ENCODE peak calls at places on chromosomes 1 and 21, in seven cellular contexts. One of them, this sample, is unnamed. For H3K4me1, the result is how much of the 10 kb centered on the place peaks cover.

GRCh38 chr1:201516511-201517127 is 9.7 kb upstream of the CSRP1 start:
- DNase-seq in neuronal stem cell: no peak
- DNase-seq in CD8-positive, alpha-beta memory T cell: no peak
- DNase-seq in sigmoid colon: no peak
- DNase-seq in colonic mucosa: no peak
- DNase-seq in body of pancreas: no peak
- DNase-seq in fibroblast of lung: no peak
- DNase-seq in this sample: no peak

GRCh38 chr1:23449918-23450317 is 25.4 kb upstream of the TCEA3 start:
- DNase-seq in neuronal stem cell: no peak
- DNase-seq in CD8-positive, alpha-beta memory T cell: no peak
- DNase-seq in sigmoid colon: peak
- DNase-seq in colonic mucosa: peak
- DNase-seq in body of pancreas: peak
- DNase-seq in fibroblast of lung: peak
- DNase-seq in this sample: no peak

GRCh38 chr1:202416641-202417040 is 68.1 kb downstream of the PPP1R12B start:
- DNase-seq in neuronal stem cell: no peak
- DNase-seq in CD8-positive, alpha-beta memory T cell: no peak
- DNase-seq in sigmoid colon: no peak
- DNase-seq in colonic mucosa: no peak
- DNase-seq in body of pancreas: no peak
- DNase-seq in fibroblast of lung: no peak
- DNase-seq in this sample: no peak

GRCh38 chr1:154352581-154353459 is 27.5 kb downstream of the ATP8B2 start:
- DNase-seq in neuronal stem cell: peak
- DNase-seq in CD8-positive, alpha-beta memory T cell: no peak
- DNase-seq in sigmoid colon: no peak
- DNase-seq in colonic mucosa: peak
- DNase-seq in body of pancreas: peak
- DNase-seq in fibroblast of lung: peak
- DNase-seq in this sample: peak

GRCh38 chr21:45471229-45472052 is 66.5 kb downstream of the COL18A1 start:
- DNase-seq in neuronal stem cell: no peak
- DNase-seq in CD8-positive, alpha-beta memory T cell: no peak
- DNase-seq in sigmoid colon: peak
- DNase-seq in colonic mucosa: no peak
- DNase-seq in body of pancreas: no peak
- DNase-seq in fibroblast of lung: peak
- DNase-seq in this sample: no peak

GRCh38 chr1:179151908-179152682 is 70.2 kb downstream of the TOR3A start:
- DNase-seq in neuronal stem cell: no peak
- DNase-seq in CD8-positive, alpha-beta memory T cell: no peak
- DNase-seq in sigmoid colon: no peak
- DNase-seq in colonic mucosa: no peak
- DNase-seq in body of pancreas: no peak
- DNase-seq in fibroblast of lung: no peak
- DNase-seq in this sample: no peak

GRCh38 chr1:200526709-200527612 is 93.6 kb downstream of the KIF14 start:
- DNase-seq in neuronal stem cell: no peak
- DNase-seq in CD8-positive, alpha-beta memory T cell: no peak
- DNase-seq in sigmoid colon: no peak
- DNase-seq in colonic mucosa: no peak
- DNase-seq in body of pancreas: no peak
- DNase-seq in fibroblast of lung: peak
- DNase-seq in this sample: no peak

GRCh38 chr1:197951089-197951488 is 33.9 kb downstream of the LHX9 start:
- DNase-seq in neuronal stem cell: no peak
- DNase-seq in CD8-positive, alpha-beta memory T cell: no peak
- DNase-seq in sigmoid colon: no peak
- DNase-seq in colonic mucosa: no peak
- DNase-seq in body of pancreas: no peak
- DNase-seq in fibroblast of lung: no peak
- DNase-seq in this sample: no peak

GRCh38 chr21:46057111-46057709 is 40.7 kb upstream of the COL6A2 start:
- DNase-seq in neuronal stem cell: no peak
- DNase-seq in CD8-positive, alpha-beta memory T cell: peak
- DNase-seq in sigmoid colon: peak
- DNase-seq in colonic mucosa: no peak
- DNase-seq in body of pancreas: no peak
- DNase-seq in fibroblast of lung: no peak
- DNase-seq in this sample: no peak

GRCh38 chr1:24567792-24568388 is 12.0 kb downstream of the NCMAP start:
- DNase-seq in neuronal stem cell: no peak
- DNase-seq in CD8-positive, alpha-beta memory T cell: no peak
- DNase-seq in sigmoid colon: no peak
- DNase-seq in colonic mucosa: peak
- DNase-seq in body of pancreas: peak
- DNase-seq in fibroblast of lung: no peak
- DNase-seq in this sample: no peak

GRCh38 chr1:207321790-207322530 is 482 bp downstream of the CD55 start:
- DNase-seq in neuronal stem cell: peak
- DNase-seq in CD8-positive, alpha-beta memory T cell: no peak
- DNase-seq in sigmoid colon: no peak
- DNase-seq in colonic mucosa: no peak
- DNase-seq in body of pancreas: no peak
- DNase-seq in fibroblast of lung: peak
- DNase-seq in this sample: no peak

GRCh38 chr1:32266926-32267645 is 16.0 kb downstream of the LCK start:
- DNase-seq in neuronal stem cell: no peak
- DNase-seq in CD8-positive, alpha-beta memory T cell: no peak
- DNase-seq in sigmoid colon: no peak
- DNase-seq in colonic mucosa: no peak
- DNase-seq in body of pancreas: no peak
- DNase-seq in fibroblast of lung: peak
- DNase-seq in this sample: no peak

GRCh38 chr21:32921632-32922230 is 104.0 kb upstream of the OLIG2 start:
- DNase-seq in neuronal stem cell: no peak
- DNase-seq in CD8-positive, alpha-beta memory T cell: peak
- DNase-seq in sigmoid colon: no peak
- DNase-seq in colonic mucosa: peak
- DNase-seq in body of pancreas: no peak
- DNase-seq in fibroblast of lung: peak
- DNase-seq in this sample: peak

GRCh38 chr1:240687820-240688219 is 75.9 kb upstream of the GREM2 start:
- DNase-seq in neuronal stem cell: no peak
- DNase-seq in CD8-positive, alpha-beta memory T cell: no peak
- DNase-seq in sigmoid colon: no peak
- DNase-seq in colonic mucosa: no peak
- DNase-seq in body of pancreas: no peak
- DNase-seq in fibroblast of lung: no peak
- DNase-seq in this sample: no peak

GRCh38 chr1:109257682-109258421 is 8.5 kb downstream of the CELSR2 start:
- DNase-seq in neuronal stem cell: no peak
- DNase-seq in CD8-positive, alpha-beta memory T cell: no peak
- DNase-seq in sigmoid colon: no peak
- DNase-seq in colonic mucosa: no peak
- DNase-seq in body of pancreas: no peak
- DNase-seq in fibroblast of lung: no peak
- DNase-seq in this sample: no peak

GRCh38 chr1:205294175-205294913 is 27.2 kb downstream of the NUAK2 start:
- DNase-seq in neuronal stem cell: peak
- DNase-seq in CD8-positive, alpha-beta memory T cell: no peak
- DNase-seq in sigmoid colon: no peak
- DNase-seq in colonic mucosa: no peak
- DNase-seq in body of pancreas: no peak
- DNase-seq in fibroblast of lung: peak
- DNase-seq in this sample: peak

GRCh38 chr1:212208978-212209644 is 76.1 kb upstream of the PPP2R5A start:
- DNase-seq in neuronal stem cell: no peak
- DNase-seq in CD8-positive, alpha-beta memory T cell: no peak
- DNase-seq in sigmoid colon: no peak
- DNase-seq in colonic mucosa: no peak
- DNase-seq in body of pancreas: no peak
- DNase-seq in fibroblast of lung: no peak
- DNase-seq in this sample: no peak

GRCh38 chr1:2312196-2312588 is 79.2 kb downstream of the MORN1 start:
- DNase-seq in neuronal stem cell: no peak
- DNase-seq in CD8-positive, alpha-beta memory T cell: no peak
- DNase-seq in sigmoid colon: peak
- DNase-seq in colonic mucosa: no peak
- DNase-seq in body of pancreas: no peak
- DNase-seq in fibroblast of lung: no peak
- DNase-seq in this sample: no peak

GRCh38 chr1:2314297-2314802 is 77.0 kb downstream of the MORN1 start:
- DNase-seq in neuronal stem cell: peak
- DNase-seq in CD8-positive, alpha-beta memory T cell: no peak
- DNase-seq in sigmoid colon: peak
- DNase-seq in colonic mucosa: peak
- DNase-seq in body of pancreas: peak
- DNase-seq in fibroblast of lung: peak
- DNase-seq in this sample: peak

GRCh38 chr1:2313651-2314296 is 77.6 kb downstream of the MORN1 start:
- DNase-seq in neuronal stem cell: no peak
- DNase-seq in CD8-positive, alpha-beta memory T cell: no peak
- DNase-seq in sigmoid colon: peak
- DNase-seq in colonic mucosa: no peak
- DNase-seq in body of pancreas: no peak
- DNase-seq in fibroblast of lung: no peak
- DNase-seq in this sample: no peak

GRCh38 chr1:2311184-2312032 is 79.9 kb downstream of the MORN1 start:
- DNase-seq in neuronal stem cell: no peak
- DNase-seq in CD8-positive, alpha-beta memory T cell: peak
- DNase-seq in sigmoid colon: peak
- DNase-seq in colonic mucosa: peak
- DNase-seq in body of pancreas: peak
- DNase-seq in fibroblast of lung: peak
- DNase-seq in this sample: peak

DNA sequence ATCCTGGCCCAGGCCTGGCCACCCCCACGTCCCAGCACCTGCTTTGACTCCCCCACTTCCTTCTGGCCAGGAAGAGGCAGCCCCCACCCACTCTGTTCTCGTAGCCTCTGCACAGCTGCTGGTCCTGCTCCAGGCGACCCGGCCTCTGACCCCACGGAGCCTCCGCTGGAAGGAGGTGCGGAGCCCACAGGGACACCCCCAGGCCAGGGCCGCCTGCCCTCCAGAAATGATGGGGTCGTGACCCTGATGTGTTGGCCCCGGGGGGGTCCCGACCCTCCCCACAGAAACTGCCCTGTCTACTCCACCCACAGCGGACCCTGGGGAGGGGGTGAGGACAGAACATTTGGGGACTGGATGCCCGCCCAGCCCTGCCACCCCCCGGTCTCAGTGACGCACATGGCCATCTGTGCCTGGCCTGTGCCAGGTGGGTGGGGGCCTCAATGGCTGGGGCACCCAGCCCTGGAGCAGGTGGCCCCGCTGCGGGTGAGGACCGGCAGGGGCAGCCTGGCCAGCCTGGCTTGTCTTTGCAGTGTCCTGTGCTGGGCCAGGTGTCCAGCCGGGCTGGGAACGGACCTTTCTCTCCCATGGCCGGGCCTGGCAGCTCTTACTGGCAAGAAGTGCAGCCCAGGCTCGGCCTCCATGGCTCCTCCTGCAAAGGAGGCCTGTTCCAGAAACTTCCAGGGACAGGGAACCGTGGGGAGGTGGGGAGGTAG is 78.6 kb downstream of the MORN1 start:
- DNase-seq in neuronal stem cell: no peak
- DNase-seq in CD8-positive, alpha-beta memory T cell: no peak
- DNase-seq in sigmoid colon: peak
- DNase-seq in colonic mucosa: no peak
- DNase-seq in body of pancreas: no peak
- DNase-seq in fibroblast of lung: no peak
- DNase-seq in this sample: no peak
- H3K4me1 ChIP-seq in neuronal stem cell: under half
- H3K4me1 ChIP-seq in CD8-positive, alpha-beta memory T cell: under half
- H3K4me1 ChIP-seq in sigmoid colon: half or more
- H3K4me1 ChIP-seq in colonic mucosa: under half
- H3K4me1 ChIP-seq in body of pancreas: under half
- H3K4me1 ChIP-seq in fibroblast of lung: under half
- H3K4me1 ChIP-seq in this sample: under half

DNA sequence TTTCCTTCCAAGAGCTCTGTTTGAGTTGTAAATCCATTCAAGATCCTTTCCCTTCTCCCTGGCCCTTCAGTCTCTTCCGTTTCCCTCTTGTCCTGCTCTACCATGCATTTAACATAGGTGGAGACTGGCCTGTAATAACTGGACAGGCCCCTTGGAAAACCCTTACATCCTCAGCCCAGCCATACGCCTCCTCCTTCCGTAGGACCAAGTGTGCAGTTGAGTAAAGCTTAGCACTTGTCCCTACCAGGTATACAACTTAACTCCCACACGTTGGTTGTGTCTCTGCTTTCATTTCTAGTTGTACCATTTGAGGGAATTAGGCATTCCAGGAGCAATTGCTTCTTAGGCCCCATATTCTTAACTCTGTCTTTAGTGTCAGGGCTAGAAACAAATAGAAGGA is 6.4 kb downstream of the MAN1C1 start:
- DNase-seq in neuronal stem cell: no peak
- DNase-seq in CD8-positive, alpha-beta memory T cell: no peak
- DNase-seq in sigmoid colon: no peak
- DNase-seq in colonic mucosa: no peak
- DNase-seq in body of pancreas: no peak
- DNase-seq in fibroblast of lung: no peak
- DNase-seq in this sample: no peak
- H3K4me1 ChIP-seq in neuronal stem cell: under half
- H3K4me1 ChIP-seq in CD8-positive, alpha-beta memory T cell: half or more
- H3K4me1 ChIP-seq in sigmoid colon: under half
- H3K4me1 ChIP-seq in colonic mucosa: under half
- H3K4me1 ChIP-seq in body of pancreas: under half
- H3K4me1 ChIP-seq in fibroblast of lung: under half
- H3K4me1 ChIP-seq in this sample: under half

GRCh38 chr1:220885971-220886370 is 6.7 kb downstream of the HLX start:
- DNase-seq in neuronal stem cell: no peak
- DNase-seq in CD8-positive, alpha-beta memory T cell: no peak
- DNase-seq in sigmoid colon: no peak
- DNase-seq in colonic mucosa: no peak
- DNase-seq in body of pancreas: no peak
- DNase-seq in fibroblast of lung: no peak
- DNase-seq in this sample: no peak
- H3K4me1 ChIP-seq in neuronal stem cell: under half
- H3K4me1 ChIP-seq in CD8-positive, alpha-beta memory T cell: under half
- H3K4me1 ChIP-seq in sigmoid colon: half or more
- H3K4me1 ChIP-seq in colonic mucosa: under half
- H3K4me1 ChIP-seq in body of pancreas: under half
- H3K4me1 ChIP-seq in fibroblast of lung: under half
- H3K4me1 ChIP-seq in this sample: under half

GRCh38 chr1:93690341-93690740 is 8.7 kb upstream of the BCAR3 start:
- DNase-seq in neuronal stem cell: no peak
- DNase-seq in CD8-positive, alpha-beta memory T cell: no peak
- DNase-seq in sigmoid colon: no peak
- DNase-seq in colonic mucosa: no peak
- DNase-seq in body of pancreas: no peak
- DNase-seq in fibroblast of lung: no peak
- DNase-seq in this sample: no peak
- H3K4me1 ChIP-seq in neuronal stem cell: under half
- H3K4me1 ChIP-seq in CD8-positive, alpha-beta memory T cell: under half
- H3K4me1 ChIP-seq in sigmoid colon: under half
- H3K4me1 ChIP-seq in colonic mucosa: under half
- H3K4me1 ChIP-seq in body of pancreas: under half
- H3K4me1 ChIP-seq in fibroblast of lung: under half
- H3K4me1 ChIP-seq in this sample: under half

GRCh38 chr1:9653195-9653782 is 1.8 kb downstream of the PIK3CD start:
- DNase-seq in neuronal stem cell: no peak
- DNase-seq in CD8-positive, alpha-beta memory T cell: peak
- DNase-seq in sigmoid colon: no peak
- DNase-seq in colonic mucosa: no peak
- DNase-seq in body of pancreas: no peak
- DNase-seq in fibroblast of lung: no peak
- DNase-seq in this sample: no peak
- H3K4me1 ChIP-seq in neuronal stem cell: under half
- H3K4me1 ChIP-seq in CD8-positive, alpha-beta memory T cell: half or more
- H3K4me1 ChIP-seq in sigmoid colon: under half
- H3K4me1 ChIP-seq in colonic mucosa: under half
- H3K4me1 ChIP-seq in body of pancreas: under half
- H3K4me1 ChIP-seq in fibroblast of lung: under half
- H3K4me1 ChIP-seq in this sample: under half

This sample was measured in HAP-1.